ENCODE peak calls at places on chromosomes 13 and 19, in five cellular contexts. E, C, U, A and X are unnamed samples.

GRCh38 chr13:110233181-110233641 is 73.7 kb downstream of the COL4A1 start:
- DNase-seq in E (peak; percentile 42), C (peak; percentile 90), U (no peak), A (no peak), X (peak; percentile 69)

GRCh38 chr13:52845334-52845761 is 3.1 kb downstream of the PCDH8 start:
- DNase-seq in E (peak; percentile 50), C (no peak), U (no peak), A (peak; percentile 64), X (no peak)

GRCh38 chr13:30331331-30331771 is 24.0 kb upstream of the KATNAL1 start:
- DNase-seq in E (no peak), C (no peak), U (no peak), A (no peak), X (no peak)

GRCh38 chr19:8355631-8356402 is 8.1 kb upstream of the ANGPTL4 start:
- DNase-seq in E (no peak), C (peak; percentile 83), U (peak; percentile 70), A (no peak), X (no peak)

GRCh38 chr19:52453324-52454094 is at the start of gene ZNF578:
- DNase-seq in E (peak; percentile 95), C (peak; percentile 79), U (no peak), A (peak; percentile 90), X (peak; percentile 35)

GRCh38 chr13:38686635-38687245 is at the start of gene FREM2:
- DNase-seq in E (no peak), C (no peak), U (no peak), A (peak; percentile 98), X (peak; percentile 65)

GRCh38 chr19:17328517-17329060 is 6.1 kb downstream of the ANO8 start:
- DNase-seq in E (no peak), C (no peak), U (no peak), A (peak; percentile 56), X (no peak)

GRCh38 chr13:79557666-79558065 is 76.7 kb downstream of the NDFIP2 start:
- DNase-seq in E (no peak), C (no peak), U (no peak), A (no peak), X (no peak)

GRCh38 chr13:60431108-60431700 is 34.2 kb downstream of the TDRD3 start:
- DNase-seq in E (peak; percentile 36), C (no peak), U (peak; percentile 46), A (peak; percentile 82), X (no peak)

GRCh38 chr19:33311326-33311682 is 9.0 kb upstream of the CEBPA start:
- DNase-seq in E (no peak), C (no peak), U (no peak), A (no peak), X (no peak)

GRCh38 chr13:22402682-22403081 is 731.8 kb downstream of the FGF9 start:
- DNase-seq in E (no peak), C (no peak), U (no peak), A (no peak), X (no peak)

GRCh38 chr13:26021956-26022355 is 29.9 kb downstream of the SHISA2 start:
- DNase-seq in E (no peak), C (no peak), U (no peak), A (no peak), X (no peak)

GRCh38 chr19:16970821-16971220 is 55.8 kb downstream of the CPAMD8 start:
- DNase-seq in E (no peak), C (no peak), U (no peak), A (peak; percentile 21), X (no peak)

GRCh38 chr19:15469513-15470297 is 5.4 kb upstream of the RASAL3 start:
- DNase-seq in E (peak; percentile 25), C (no peak), U (no peak), A (peak; percentile 74), X (no peak)

GRCh38 chr13:40916207-40916998 is 102.7 kb downstream of the ELF1 start:
- DNase-seq in E (peak; percentile 54), C (no peak), U (no peak), A (no peak), X (no peak)

GRCh38 chr13:68509734-68510621 is 1279.8 kb upstream of the PCDH9 start:
- DNase-seq in E (no peak), C (no peak), U (no peak), A (no peak), X (no peak)

GRCh38 chr13:93857126-93857525 is 622.4 kb downstream of the DCT start:
- DNase-seq in E (no peak), C (no peak), U (no peak), A (no peak), X (no peak)

GRCh38 chr13:50126378-50127016 is 111.3 kb downstream of the KCNRG start:
- DNase-seq in E (no peak), C (no peak), U (no peak), A (peak; percentile 50), X (no peak)

GRCh38 chr19:2413629-2414028 is 13.8 kb downstream of the TIMM13 start:
- DNase-seq in E (peak; percentile 27), C (no peak), U (no peak), A (no peak), X (no peak)

GRCh38 chr19:57947419-57948134 is at the start of gene ZNF256:
- DNase-seq in E (peak; percentile 97), C (peak; percentile 96), U (no peak), A (peak; percentile 100), X (peak; percentile 87)

GRCh38 chr19:21519488-21519887 is 14.1 kb downstream of the ZNF429 start:
- DNase-seq in E (no peak), C (no peak), U (no peak), A (no peak), X (no peak)

GRCh38 chr19:54335164-54335563 is 3.8 kb downstream of the LILRA4 start:
- DNase-seq in E (no peak), C (no peak), U (no peak), A (peak; percentile 57), X (no peak)

GRCh38 chr13:30847697-30848307 is 58.3 kb upstream of the MEDAG start:
- DNase-seq in E (no peak), C (peak; percentile 82), U (no peak), A (no peak), X (no peak)

GRCh38 chr13:43303040-43303729 is 279.8 kb downstream of the DNAJC15 start:
- DNase-seq in E (peak; percentile 79), C (peak; percentile 70), U (no peak), A (peak; percentile 82), X (peak; percentile 73)

GRCh38 chr13:75326173-75327131 is 155.5 kb downstream of the TBC1D4 start:
- DNase-seq in E (peak; percentile 36), C (no peak), U (no peak), A (no peak), X (no peak)

GRCh38 chr19:1856345-1856697 is 7.1 kb downstream of the KLF16 start:
- DNase-seq in E (no peak), C (no peak), U (no peak), A (no peak), X (no peak)

GRCh38 chr19:20664917-20665781 is 3.8 kb upstream of the ZNF626 start:
- DNase-seq in E (no peak), C (peak; percentile 81), U (no peak), A (peak; percentile 49), X (peak; percentile 56)

GRCh38 chr19:34676697-34677385 is at the start of gene SCGB2B2:
- DNase-seq in E (peak; percentile 82), C (no peak), U (peak; percentile 80), A (peak; percentile 68), X (no peak)

GRCh38 chr19:48500830-48501445 is 10.7 kb downstream of the LMTK3 start:
- DNase-seq in E (peak; percentile 6), C (peak; percentile 63), U (no peak), A (no peak), X (no peak)

GRCh38 chr19:48501961-48502719 is 9.5 kb downstream of the LMTK3 start:
- DNase-seq in E (peak; percentile 85), C (peak; percentile 80), U (peak; percentile 99), A (peak; percentile 100), X (no peak)

GRCh38 chr19:48502720-48503018 is 9.0 kb downstream of the LMTK3 start:
- DNase-seq in E (no peak), C (no peak), U (no peak), A (no peak), X (no peak)

GRCh38 chr19:48499352-48500090 is 12.1 kb downstream of the LMTK3 start:
- DNase-seq in E (no peak), C (no peak), U (no peak), A (no peak), X (no peak)

GRCh38 chr19:48501446-48501960 is 10.1 kb downstream of the LMTK3 start:
- DNase-seq in E (no peak), C (peak; percentile 61), U (no peak), A (peak; percentile 99), X (no peak)
- H3K4me3 ChIP-seq in E (no peak overlapping the region), C (no peak overlapping the region), U (peak overlapping the region; percentile 97), A (peak overlapping the region; percentile 73), X (no peak overlapping the region)

GRCh38 chr19:38543286-38543806 is 74.4 kb downstream of the MAP4K1 start:
- DNase-seq in E (no peak), C (peak; percentile 60), U (no peak), A (no peak), X (no peak)
- TF ChIP-seq CTCF in E (no peak), C (no peak), U (no peak), A (no peak), X (no peak)

DNA sequence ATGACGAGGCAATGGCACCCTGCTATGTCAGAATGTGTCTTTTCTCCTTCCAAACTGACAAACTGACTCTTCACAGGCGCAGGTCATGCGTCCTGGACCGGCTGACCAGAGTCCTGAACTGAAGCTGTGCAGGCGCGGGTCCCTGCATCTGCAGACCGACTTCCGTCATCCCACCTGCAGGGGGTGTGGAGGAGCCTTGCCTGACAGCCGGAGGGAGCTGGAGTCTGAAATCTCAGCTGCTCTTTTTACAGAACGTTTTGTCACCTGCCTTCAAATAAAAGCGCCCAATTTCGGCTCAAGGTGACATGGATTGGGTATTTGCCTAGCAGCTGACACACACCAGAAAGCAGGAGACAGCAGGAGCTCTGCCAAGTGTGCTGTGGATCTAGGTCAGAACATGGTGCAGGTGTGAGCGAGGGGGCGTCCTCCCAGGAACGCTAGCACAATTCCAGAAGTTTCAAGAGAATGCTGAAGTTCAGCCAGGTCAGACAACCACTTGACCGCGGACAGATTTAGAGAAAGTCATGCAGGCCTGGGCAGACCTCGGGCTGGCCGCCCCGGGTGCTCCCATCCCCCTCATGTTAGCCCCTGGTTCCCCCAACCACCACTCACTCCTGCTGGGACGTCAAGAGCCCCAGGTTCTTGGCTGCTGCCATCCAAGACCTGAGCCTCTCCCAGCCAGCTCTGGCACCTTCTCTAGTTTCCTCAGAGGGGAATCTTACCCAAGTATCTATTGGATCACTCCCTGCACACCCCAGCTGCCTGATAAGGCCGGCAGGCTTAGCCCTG is 32.8 kb downstream of the ELL start:
- DNase-seq in E (peak; percentile 78), C (no peak), U (no peak), A (peak; percentile 85), X (no peak)
- H3K4me1 ChIP-seq in E (peaks cover 51% of the 10 kb centered on the region), C (peaks cover 47% of the 10 kb centered on the region), U (peaks cover 37% of the 10 kb centered on the region), A (no peaks in the 10 kb centered on the region), X (peaks cover 87% of the 10 kb centered on the region)

DNA sequence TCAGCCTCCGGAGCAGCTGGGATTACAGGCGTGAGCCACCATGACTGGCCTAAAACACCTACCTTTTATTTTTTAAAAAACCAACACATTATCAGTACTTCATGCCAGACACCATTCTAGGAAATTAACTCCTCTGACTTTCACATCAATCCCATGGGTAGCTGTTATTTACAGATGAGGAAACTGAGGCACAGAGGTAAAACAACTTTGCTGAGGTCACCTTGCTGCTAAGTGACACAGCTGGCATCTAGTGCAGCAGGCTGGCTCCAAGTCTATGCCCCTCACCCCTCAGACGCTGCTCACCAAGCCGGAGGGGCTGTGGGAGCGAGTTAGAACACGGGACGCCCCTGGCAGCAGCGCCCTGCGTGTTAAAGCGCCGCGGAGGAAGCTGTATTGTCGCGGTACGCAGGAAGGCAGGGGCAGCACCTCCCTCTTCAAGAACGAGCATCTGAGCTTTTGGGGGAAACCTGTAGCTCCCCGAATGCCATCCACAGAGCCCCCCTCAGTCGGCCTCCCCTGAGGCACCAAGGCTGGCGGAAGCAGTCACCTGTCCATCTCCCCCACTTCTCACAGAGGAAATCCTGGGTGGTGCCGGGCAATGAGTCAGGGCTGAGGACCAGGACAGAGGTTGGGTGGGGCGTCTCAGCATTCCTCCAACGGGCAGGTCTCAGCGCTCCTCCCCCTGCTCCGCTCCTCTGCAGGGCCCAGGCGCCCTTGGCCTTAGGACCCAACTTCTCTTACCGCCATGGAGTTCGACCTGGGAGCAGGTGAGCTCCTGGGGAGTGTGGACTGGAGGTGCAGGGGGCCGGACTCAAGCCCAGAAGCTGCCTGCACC is at the start of gene C19orf33:
- DNase-seq in E (no peak), C (no peak), U (peak; percentile 84), A (peak; percentile 91), X (no peak)
- H3K4me3 ChIP-seq in E (no peak within 1 kb of the TSS), C (no peak within 1 kb of the TSS), U (peak within 1 kb of the TSS; percentile 98), A (peak within 1 kb of the TSS; percentile 87), X (no peak within 1 kb of the TSS)